ENCODE peak calls at places on chromosomes 7 and 10, in four cellular contexts. One of them, this sample, is unnamed.

GRCh38 chr7:103632005-103632639 is 186.1 kb upstream of the SLC26A5 start:
- DNase-seq in AG04450: no peak
- DNase-seq in neuronal stem cell: no peak
- DNase-seq in gastrocnemius medialis: no peak
- DNase-seq in this sample: no peak

GRCh38 chr7:12951397-12951801 is 264.0 kb downstream of the ARL4A start:
- DNase-seq in gastrocnemius medialis: no peak
- DNase-seq in AG04450: peak
- DNase-seq in neuronal stem cell: no peak
- DNase-seq in this sample: no peak

GRCh38 chr10:4812952-4813351 is 13.1 kb upstream of the AKR1E2 start:
- DNase-seq in AG04450: peak
- DNase-seq in gastrocnemius medialis: no peak
- DNase-seq in neuronal stem cell: no peak
- DNase-seq in this sample: no peak

GRCh38 chr7:1664711-1665591 is 5.1 kb upstream of the ELFN1 start:
- DNase-seq in neuronal stem cell: peak
- DNase-seq in AG04450: no peak
- DNase-seq in gastrocnemius medialis: no peak
- DNase-seq in this sample: peak

GRCh38 chr10:62733654-62734293 is 70.7 kb upstream of the ADO start:
- DNase-seq in neuronal stem cell: no peak
- DNase-seq in gastrocnemius medialis: peak
- DNase-seq in AG04450: no peak
- DNase-seq in this sample: no peak

GRCh38 chr7:105289704-105290103 is 99.0 kb downstream of the SRPK2 start:
- DNase-seq in neuronal stem cell: no peak
- DNase-seq in AG04450: no peak
- DNase-seq in gastrocnemius medialis: no peak
- DNase-seq in this sample: no peak

GRCh38 chr7:155883491-155884224 is 71.4 kb upstream of the SHH start:
- DNase-seq in gastrocnemius medialis: no peak
- DNase-seq in neuronal stem cell: no peak
- DNase-seq in AG04450: no peak
- DNase-seq in this sample: no peak

GRCh38 chr7:50346548-50347497 is 42.3 kb downstream of the IKZF1 start:
- DNase-seq in AG04450: no peak
- DNase-seq in neuronal stem cell: no peak
- DNase-seq in gastrocnemius medialis: no peak
- DNase-seq in this sample: no peak

GRCh38 chr7:104956753-104957450 is 57.1 kb upstream of the KMT2E start:
- DNase-seq in gastrocnemius medialis: no peak
- DNase-seq in AG04450: peak
- DNase-seq in neuronal stem cell: no peak
- DNase-seq in this sample: no peak

GRCh38 chr7:132394283-132395003 is 181.8 kb downstream of the PLXNA4 start:
- DNase-seq in AG04450: no peak
- DNase-seq in gastrocnemius medialis: no peak
- DNase-seq in neuronal stem cell: no peak
- DNase-seq in this sample: no peak

GRCh38 chr7:123674399-123675091 is 18.9 kb downstream of the LMOD2 start:
- DNase-seq in gastrocnemius medialis: no peak
- DNase-seq in neuronal stem cell: no peak
- DNase-seq in AG04450: no peak
- DNase-seq in this sample: no peak

GRCh38 chr10:100528885-100529472 is 692 bp downstream of the NDUFB8 start:
- DNase-seq in neuronal stem cell: no peak
- DNase-seq in AG04450: no peak
- DNase-seq in gastrocnemius medialis: peak
- DNase-seq in this sample: no peak

GRCh38 chr10:126932516-126932915 is 27.3 kb downstream of the DOCK1 start:
- DNase-seq in neuronal stem cell: no peak
- DNase-seq in AG04450: no peak
- DNase-seq in gastrocnemius medialis: no peak
- DNase-seq in this sample: no peak

GRCh38 chr7:130844811-130845580 is 111.0 kb upstream of the KLF14 start:
- DNase-seq in AG04450: no peak
- DNase-seq in gastrocnemius medialis: no peak
- DNase-seq in neuronal stem cell: no peak
- DNase-seq in this sample: no peak

GRCh38 chr10:70956029-70956759 is 67.8 kb upstream of the PCBD1 start:
- DNase-seq in gastrocnemius medialis: no peak
- DNase-seq in AG04450: no peak
- DNase-seq in neuronal stem cell: no peak
- DNase-seq in this sample: no peak

GRCh38 chr7:155867280-155867679 is 55.0 kb upstream of the SHH start:
- DNase-seq in neuronal stem cell: no peak
- DNase-seq in gastrocnemius medialis: no peak
- DNase-seq in AG04450: no peak
- DNase-seq in this sample: no peak

GRCh38 chr10:129648866-129649265 is 181.8 kb downstream of the MGMT start:
- DNase-seq in gastrocnemius medialis: no peak
- DNase-seq in neuronal stem cell: no peak
- DNase-seq in AG04450: no peak
- DNase-seq in this sample: no peak

GRCh38 chr7:37833107-37833817 is 15.1 kb upstream of the NME8 start:
- DNase-seq in AG04450: no peak
- DNase-seq in neuronal stem cell: peak
- DNase-seq in gastrocnemius medialis: peak
- DNase-seq in this sample: no peak

DNA sequence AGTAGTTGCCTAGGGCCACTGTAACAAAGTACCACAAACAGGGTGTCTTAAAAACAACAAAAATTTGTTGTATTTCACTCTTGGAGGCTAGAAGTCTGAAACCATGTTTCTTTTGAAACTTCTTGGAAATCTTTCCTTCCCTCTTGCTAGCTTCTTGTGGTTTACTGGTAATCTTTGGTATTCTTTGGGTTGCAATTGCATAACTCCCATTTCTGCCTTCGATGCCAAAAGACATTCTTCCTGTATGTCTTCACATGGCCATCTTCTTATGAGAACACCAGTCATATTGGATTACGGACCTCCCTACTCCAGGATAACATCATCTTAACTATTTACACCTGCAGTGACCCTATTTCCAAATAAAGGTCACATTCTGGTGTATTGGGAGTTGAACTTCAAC is 357.4 kb downstream of the PPP1R3A start:
- DNase-seq in AG04450: peak
- DNase-seq in neuronal stem cell: no peak
- DNase-seq in gastrocnemius medialis: no peak
- DNase-seq in this sample: no peak
- H3K27ac ChIP-seq in AG04450: no peak
- H3K27ac ChIP-seq in neuronal stem cell: no peak
- H3K27ac ChIP-seq in gastrocnemius medialis: no peak
- H3K27ac ChIP-seq in this sample: no peak

GRCh38 chr7:29255199-29255838 is 60.7 kb downstream of the CHN2 start:
- DNase-seq in gastrocnemius medialis: no peak
- DNase-seq in AG04450: no peak
- DNase-seq in neuronal stem cell: no peak
- DNase-seq in this sample: no peak

GRCh38 chr7:29255839-29256782 is 61.5 kb downstream of the CHN2 start:
- DNase-seq in gastrocnemius medialis: no peak
- DNase-seq in neuronal stem cell: no peak
- DNase-seq in AG04450: no peak
- DNase-seq in this sample: no peak

GRCh38 chr7:29254663-29255062 is 60.1 kb downstream of the CHN2 start:
- DNase-seq in AG04450: no peak
- DNase-seq in neuronal stem cell: no peak
- DNase-seq in gastrocnemius medialis: no peak
- DNase-seq in this sample: no peak

GRCh38 chr7:29262191-29262917 is 67.8 kb downstream of the CHN2 start:
- DNase-seq in neuronal stem cell: no peak
- DNase-seq in gastrocnemius medialis: no peak
- DNase-seq in AG04450: no peak
- DNase-seq in this sample: no peak

DNA sequence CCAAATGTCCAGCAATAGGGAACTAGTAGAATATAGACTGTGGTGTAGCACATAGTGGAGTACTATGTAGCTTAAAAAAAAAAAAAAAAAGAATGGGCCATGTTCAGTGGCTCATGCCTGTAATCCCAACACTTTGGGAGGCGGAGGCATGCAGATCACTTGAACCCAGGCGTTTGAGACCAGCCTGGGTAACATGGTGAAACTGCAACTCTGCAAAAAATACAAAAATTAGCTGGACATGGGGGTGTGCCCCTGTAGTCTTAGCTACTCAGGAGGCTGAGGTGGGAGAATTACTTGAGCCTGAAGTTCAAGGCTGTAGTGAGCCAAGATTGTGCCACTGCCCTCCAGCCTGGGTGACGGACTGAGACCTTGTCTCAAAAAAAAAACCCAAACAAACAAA is 64.4 kb downstream of the CHN2 start:
- DNase-seq in gastrocnemius medialis: no peak
- DNase-seq in neuronal stem cell: no peak
- DNase-seq in AG04450: no peak
- DNase-seq in this sample: no peak
- H3K27ac ChIP-seq in gastrocnemius medialis: no peak
- H3K27ac ChIP-seq in neuronal stem cell: no peak
- H3K27ac ChIP-seq in AG04450: no peak
- H3K27ac ChIP-seq in this sample: no peak

GRCh38 chr7:110534241-110534931 is 556.5 kb upstream of the LRRN3 start:
- DNase-seq in neuronal stem cell: no peak
- DNase-seq in gastrocnemius medialis: no peak
- DNase-seq in AG04450: peak
- DNase-seq in this sample: no peak
- H3K27ac ChIP-seq in neuronal stem cell: no peak
- H3K27ac ChIP-seq in gastrocnemius medialis: no peak
- H3K27ac ChIP-seq in AG04450: peak
- H3K27ac ChIP-seq in this sample: no peak

GRCh38 chr7:158680754-158681153 is 23.9 kb downstream of the NCAPG2 start:
- DNase-seq in gastrocnemius medialis: no peak
- DNase-seq in neuronal stem cell: no peak
- DNase-seq in AG04450: no peak
- DNase-seq in this sample: no peak
- H3K27ac ChIP-seq in gastrocnemius medialis: no peak
- H3K27ac ChIP-seq in neuronal stem cell: no peak
- H3K27ac ChIP-seq in AG04450: no peak
- H3K27ac ChIP-seq in this sample: no peak

GRCh38 chr7:54637712-54638396 is 95.7 kb downstream of the VSTM2A start:
- DNase-seq in neuronal stem cell: no peak
- DNase-seq in gastrocnemius medialis: no peak
- DNase-seq in AG04450: no peak
- DNase-seq in this sample: no peak
- H3K27ac ChIP-seq in neuronal stem cell: no peak
- H3K27ac ChIP-seq in gastrocnemius medialis: no peak
- H3K27ac ChIP-seq in AG04450: no peak
- H3K27ac ChIP-seq in this sample: no peak

DNA sequence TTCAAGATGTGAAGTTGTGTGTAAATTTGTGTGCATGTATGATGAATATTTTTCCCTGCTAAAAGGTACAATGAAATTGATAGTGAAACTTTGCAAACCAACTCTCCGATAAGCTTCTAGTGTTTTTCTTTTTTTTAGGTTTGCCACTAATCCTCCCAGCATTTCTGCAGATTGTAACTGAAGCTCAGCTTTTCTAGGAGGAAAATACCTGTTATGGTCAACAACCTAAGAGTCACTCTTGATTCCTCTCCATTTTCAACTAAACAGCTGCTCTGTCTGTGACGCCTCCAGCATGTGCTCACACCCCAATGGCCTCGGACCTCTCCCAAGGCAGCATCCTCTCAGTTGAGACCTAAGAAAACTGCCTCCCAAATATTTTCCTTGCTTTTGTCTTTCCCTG is 406.2 kb downstream of the KCNMA1 start:
- DNase-seq in neuronal stem cell: no peak
- DNase-seq in AG04450: no peak
- DNase-seq in gastrocnemius medialis: no peak
- DNase-seq in this sample: no peak
- H3K27ac ChIP-seq in neuronal stem cell: no peak
- H3K27ac ChIP-seq in AG04450: no peak
- H3K27ac ChIP-seq in gastrocnemius medialis: no peak
- H3K27ac ChIP-seq in this sample: no peak

GRCh38 chr10:78630944-78631838 is 437.6 kb upstream of the ZMIZ1 start:
- DNase-seq in gastrocnemius medialis: no peak
- DNase-seq in AG04450: no peak
- DNase-seq in neuronal stem cell: no peak
- DNase-seq in this sample: no peak
- H3K27ac ChIP-seq in gastrocnemius medialis: peak
- H3K27ac ChIP-seq in AG04450: peak
- H3K27ac ChIP-seq in neuronal stem cell: no peak
- H3K27ac ChIP-seq in this sample: no peak

GRCh38 chr10:12908773-12909172 is 92.7 kb downstream of the CCDC3 start:
- DNase-seq in AG04450: no peak
- DNase-seq in neuronal stem cell: no peak
- DNase-seq in gastrocnemius medialis: no peak
- DNase-seq in this sample: no peak

GRCh38 chr10:12907651-12908050 is 93.9 kb downstream of the CCDC3 start:
- DNase-seq in neuronal stem cell: no peak
- DNase-seq in gastrocnemius medialis: no peak
- DNase-seq in AG04450: peak
- DNase-seq in this sample: no peak

GRCh38 chr10:12910835-12911234 is 90.7 kb downstream of the CCDC3 start:
- DNase-seq in gastrocnemius medialis: no peak
- DNase-seq in neuronal stem cell: no peak
- DNase-seq in AG04450: no peak
- DNase-seq in this sample: no peak

GRCh38 chr10:12909836-12910185 is 91.7 kb downstream of the CCDC3 start:
- DNase-seq in AG04450: peak
- DNase-seq in gastrocnemius medialis: no peak
- DNase-seq in neuronal stem cell: no peak
- DNase-seq in this sample: no peak

DNA sequence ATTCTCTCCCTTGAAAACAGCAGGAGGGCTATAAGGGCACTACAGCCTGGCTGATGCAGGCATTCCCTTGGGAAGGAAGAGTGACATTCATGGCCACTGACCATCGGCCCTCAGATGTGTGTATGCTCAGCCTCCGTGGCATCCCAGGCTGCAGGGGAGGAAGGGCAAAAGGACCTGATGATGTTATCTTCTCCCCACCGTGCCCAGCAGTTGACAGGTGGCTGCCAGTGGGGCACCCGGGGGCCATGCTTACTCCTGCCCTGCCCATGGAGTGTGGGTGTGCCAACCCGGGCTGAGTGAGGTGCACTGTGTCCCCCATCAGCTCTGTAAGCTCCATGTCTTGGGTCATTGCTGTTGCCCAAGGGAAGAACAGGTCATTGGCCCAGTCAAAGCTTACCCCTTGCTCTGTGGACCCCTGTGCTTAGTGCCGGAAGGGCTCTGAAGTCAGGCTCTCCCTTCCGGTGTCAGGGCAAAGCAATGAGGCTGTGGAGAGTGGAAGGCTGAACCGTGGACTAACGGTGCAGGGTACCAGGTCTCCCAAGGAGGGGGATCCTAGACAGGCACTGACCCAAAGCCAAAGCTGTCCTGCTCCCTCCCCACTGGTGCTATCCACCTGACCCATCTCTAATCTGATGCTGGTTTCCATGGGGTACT is 92.2 kb downstream of the CCDC3 start:
- DNase-seq in AG04450: no peak
- DNase-seq in neuronal stem cell: no peak
- DNase-seq in gastrocnemius medialis: no peak
- DNase-seq in this sample: no peak
- H3K27ac ChIP-seq in AG04450: no peak
- H3K27ac ChIP-seq in neuronal stem cell: no peak
- H3K27ac ChIP-seq in gastrocnemius medialis: no peak
- H3K27ac ChIP-seq in this sample: no peak